ENCODE peak calls at places on chromosomes 2 and 18, in seven cellular contexts. Z is mesothelial cell of epicardium; T is omental fat pad; M is CD8-positive, alpha-beta T cell; O is GM23338; A is astrocyte of the spinal cord; B is adrenal gland. F is an unnamed sample.

GRCh38 chr2:70944291-70944690 is 8.6 kb downstream of the ATP6V1B1 start:
- DNase-seq in B (no peak), Z (no peak), O (no peak), M (no peak), T (no peak), A (no peak), F (no peak)

GRCh38 chr18:39389800-39390379 is 1824.3 kb upstream of the CELF4 start:
- DNase-seq in T (no peak), Z (no peak), A (no peak), M (no peak), B (no peak), O (peak), F (peak)

GRCh38 chr2:11767779-11768178 is 21.3 kb downstream of the LPIN1 start:
- DNase-seq in O (no peak), Z (no peak), T (no peak), A (no peak), M (no peak), B (no peak), F (no peak)

GRCh38 chr2:101440127-101440738 is 34.7 kb downstream of the RFX8 start:
- DNase-seq in B (no peak), M (no peak), A (peak), O (no peak), T (no peak), Z (no peak), F (no peak)

GRCh38 chr18:39037925-39038324 is 1472.3 kb upstream of the CELF4 start:
- DNase-seq in M (no peak), B (no peak), T (no peak), Z (no peak), O (no peak), A (no peak), F (no peak)

GRCh38 chr2:37827911-37828411 is 97.1 kb upstream of the RMDN2 start:
- DNase-seq in B (no peak), A (peak), O (no peak), T (no peak), Z (no peak), M (no peak), F (no peak)

GRCh38 chr2:241349941-241350340 is 6.1 kb upstream of the FARP2 start:
- DNase-seq in Z (no peak), B (no peak), T (no peak), M (no peak), O (no peak), A (no peak), F (no peak)

GRCh38 chr2:212537311-212538155 is 1.1 kb downstream of the ERBB4 start:
- DNase-seq in Z (no peak), A (no peak), O (peak), T (no peak), M (no peak), B (peak), F (peak)

GRCh38 chr18:76538846-76539245 is 43.8 kb upstream of the ZNF516 start:
- DNase-seq in A (no peak), O (no peak), M (no peak), Z (no peak), T (no peak), B (no peak), F (no peak)

GRCh38 chr2:48946444-48947048 is 191.0 kb upstream of the LHCGR start:
- DNase-seq in Z (no peak), O (peak), B (peak), T (no peak), M (no peak), A (peak), F (no peak)

GRCh38 chr2:205995260-205995659 is 90.7 kb downstream of the INO80D start:
- DNase-seq in T (no peak), B (no peak), O (no peak), M (no peak), Z (no peak), A (no peak), F (no peak)

GRCh38 chr18:30679285-30679930 is 363.1 kb downstream of the DSC3 start:
- DNase-seq in O (no peak), M (no peak), Z (no peak), A (no peak), T (no peak), B (no peak), F (no peak)

GRCh38 chr2:199309973-199310372 is 147.8 kb downstream of the SATB2 start:
- DNase-seq in Z (no peak), T (no peak), A (no peak), O (no peak), B (no peak), M (no peak), F (peak)

GRCh38 chr18:80241919-80242777 is 5.2 kb downstream of the PARD6G start:
- DNase-seq in T (no peak), O (no peak), A (no peak), Z (no peak), B (no peak), M (peak), F (no peak)

GRCh38 chr18:77876319-77876865 is 626.7 kb downstream of the GALR1 start:
- DNase-seq in A (no peak), Z (no peak), B (no peak), M (no peak), T (no peak), O (no peak), F (no peak)

GRCh38 chr18:55489034-55489741 is 98.8 kb downstream of the TCF4 start:
- DNase-seq in T (no peak), Z (no peak), M (no peak), A (no peak), B (no peak), O (no peak), F (no peak)

GRCh38 chr2:46801731-46802664 is 113.6 kb downstream of the MCFD2 start:
- DNase-seq in T (no peak), Z (no peak), M (no peak), B (peak), O (no peak), A (no peak), F (no peak)

GRCh38 chr2:70921031-70921430 is 14.7 kb upstream of the ATP6V1B1 start:
- DNase-seq in M (no peak), A (no peak), Z (no peak), B (no peak), T (no peak), O (no peak), F (no peak)

GRCh38 chr18:55401638-55402191 is 186.3 kb downstream of the TCF4 start:
- DNase-seq in T (no peak), M (no peak), Z (peak), O (peak), B (peak), A (peak), F (no peak)

GRCh38 chr2:179265082-179265575 is 497 bp upstream of the SESTD1 start:
- DNase-seq in Z (no peak), O (no peak), T (no peak), B (no peak), M (no peak), A (no peak), F (no peak)

GRCh38 chr2:26477126-26477910 is 606 bp downstream of the OTOF start:
- DNase-seq in O (peak), M (no peak), B (no peak), T (no peak), A (no peak), Z (peak), F (no peak)

GRCh38 chr2:88843651-88844050 is 152.2 kb downstream of the RPIA start:
- DNase-seq in M (no peak), T (no peak), A (no peak), Z (no peak), B (no peak), O (no peak), F (no peak)

GRCh38 chr18:6645246-6645645 is 84.3 kb upstream of the ARHGAP28 start:
- DNase-seq in Z (no peak), M (no peak), B (no peak), O (no peak), A (no peak), T (no peak), F (no peak)

GRCh38 chr2:148989882-148990493 is 48.5 kb upstream of the LYPD6B start:
- DNase-seq in O (peak), T (no peak), Z (no peak), A (peak), M (no peak), B (peak), F (no peak)

GRCh38 chr2:165901996-165902395 is 51.6 kb downstream of the TTC21B start:
- DNase-seq in Z (no peak), A (no peak), T (no peak), B (no peak), M (no peak), O (no peak), F (no peak)

GRCh38 chr2:63983986-63984605 is 35.1 kb downstream of the VPS54 start:
- DNase-seq in Z (no peak), M (no peak), A (no peak), O (no peak), B (no peak), T (no peak), F (no peak)

DNA sequence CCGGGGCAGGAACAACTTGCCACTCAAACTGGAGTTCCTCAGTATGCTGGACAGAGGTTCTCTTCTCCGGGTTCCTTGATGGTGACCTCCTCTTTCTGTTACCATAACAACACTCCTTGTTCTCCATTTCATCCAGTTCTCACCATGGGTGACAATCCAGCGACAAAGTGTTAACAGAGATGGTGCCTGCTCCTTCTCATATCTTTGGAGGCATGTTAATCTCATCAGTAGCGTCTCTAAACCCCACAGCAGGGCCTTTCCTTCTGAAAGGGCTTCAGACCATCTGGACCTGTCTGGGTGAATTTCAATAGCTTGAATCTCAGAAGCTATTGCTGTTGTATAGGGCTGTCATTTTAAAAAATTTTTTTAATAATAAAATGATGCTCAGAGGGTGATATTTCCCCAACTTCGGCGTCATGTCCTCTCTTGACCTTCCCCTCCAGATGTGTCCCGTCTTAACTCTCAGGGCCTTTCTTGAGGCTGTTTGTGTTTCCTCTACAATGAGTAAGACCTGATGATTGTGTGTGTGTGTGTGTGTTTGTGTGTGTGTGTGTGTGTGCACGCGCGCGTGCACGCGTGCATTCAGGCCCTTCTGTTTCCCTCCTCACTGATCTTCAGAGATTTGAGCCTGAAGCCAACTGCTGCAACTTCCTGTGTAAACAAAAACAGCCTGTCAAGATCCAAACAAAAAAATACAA is 24.3 kb upstream of the CETN1 start:
- DNase-seq in Z (no peak), O (no peak), A (no peak), T (no peak), M (no peak), B (no peak), F (no peak)
- TF ChIP-seq CTCF in Z (no peak), O (no peak), A (no peak), T (no peak), M (no peak), B (no peak), F (no peak)

GRCh38 chr2:239379641-239380170 is 21.1 kb downstream of the HDAC4 start:
- DNase-seq in T (no peak), B (no peak), A (no peak), O (peak), Z (no peak), M (no peak), F (peak)
- TF ChIP-seq CTCF in T (no peak), B (no peak), A (peak), O (peak), Z (no peak), M (no peak), F (no peak)

GRCh38 chr2:160087854-160088745 is 25.7 kb upstream of the PLA2R1 start:
- DNase-seq in Z (no peak), B (no peak), A (no peak), M (no peak), O (peak), T (no peak), F (no peak)
- TF ChIP-seq CTCF in Z (no peak), B (no peak), A (peak), M (no peak), O (peak), T (no peak), F (peak)

GRCh38 chr2:73993376-73993775 is 8.7 kb downstream of the TET3 start:
- DNase-seq in Z (no peak), A (no peak), B (no peak), T (no peak), M (no peak), O (no peak), F (no peak)

GRCh38 chr2:73994544-73994831 is 9.8 kb downstream of the TET3 start:
- DNase-seq in T (no peak), O (no peak), M (no peak), A (no peak), Z (no peak), B (no peak), F (no peak)

GRCh38 chr2:73997813-73998212 is 13.1 kb downstream of the TET3 start:
- DNase-seq in Z (no peak), A (no peak), T (no peak), M (no peak), O (peak), B (no peak), F (no peak)

GRCh38 chr2:73993799-73994543 is 9.3 kb downstream of the TET3 start:
- DNase-seq in B (no peak), M (no peak), O (no peak), A (no peak), Z (no peak), T (no peak), F (no peak)

GRCh38 chr2:73995810-73996209 is 11.1 kb downstream of the TET3 start:
- DNase-seq in M (no peak), B (no peak), Z (no peak), O (no peak), A (no peak), T (no peak), F (no peak)
- TF ChIP-seq CTCF in M (no peak), B (no peak), Z (no peak), O (peak), A (no peak), T (no peak), F (no peak)

GRCh38 chr2:83742117-83742782 is 716.8 kb downstream of the SUCLG1 start:
- DNase-seq in Z (no peak), B (peak), O (no peak), A (no peak), T (no peak), M (no peak), F (no peak)
- TF ChIP-seq CTCF in Z (no peak), B (no peak), O (no peak), A (no peak), T (no peak), M (no peak), F (no peak)

DNA sequence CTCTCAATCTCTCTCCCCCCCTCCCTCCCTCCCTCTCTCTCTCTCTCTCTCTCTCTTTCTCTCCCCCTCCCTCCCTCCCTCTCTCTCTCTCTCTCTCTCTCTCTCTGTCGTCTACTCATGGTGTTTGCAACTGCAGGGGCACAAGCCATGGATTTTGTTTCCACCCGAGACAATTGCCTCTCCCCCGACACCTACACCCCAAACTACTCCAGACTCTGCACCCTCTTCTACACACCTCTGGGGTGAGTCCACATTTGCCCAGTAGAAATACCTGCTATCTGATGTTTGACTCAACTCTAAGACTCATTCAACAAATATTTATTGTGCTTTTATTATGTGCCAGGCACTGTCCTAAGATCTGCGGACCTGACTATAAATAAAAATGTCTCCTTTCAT is 93.7 kb downstream of the TMEM17 start:
- DNase-seq in Z (no peak), B (no peak), T (no peak), M (no peak), A (peak), O (no peak), F (no peak)
- TF ChIP-seq CTCF in Z (no peak), B (no peak), T (no peak), M (no peak), A (no peak), O (no peak), F (peak)

DNA sequence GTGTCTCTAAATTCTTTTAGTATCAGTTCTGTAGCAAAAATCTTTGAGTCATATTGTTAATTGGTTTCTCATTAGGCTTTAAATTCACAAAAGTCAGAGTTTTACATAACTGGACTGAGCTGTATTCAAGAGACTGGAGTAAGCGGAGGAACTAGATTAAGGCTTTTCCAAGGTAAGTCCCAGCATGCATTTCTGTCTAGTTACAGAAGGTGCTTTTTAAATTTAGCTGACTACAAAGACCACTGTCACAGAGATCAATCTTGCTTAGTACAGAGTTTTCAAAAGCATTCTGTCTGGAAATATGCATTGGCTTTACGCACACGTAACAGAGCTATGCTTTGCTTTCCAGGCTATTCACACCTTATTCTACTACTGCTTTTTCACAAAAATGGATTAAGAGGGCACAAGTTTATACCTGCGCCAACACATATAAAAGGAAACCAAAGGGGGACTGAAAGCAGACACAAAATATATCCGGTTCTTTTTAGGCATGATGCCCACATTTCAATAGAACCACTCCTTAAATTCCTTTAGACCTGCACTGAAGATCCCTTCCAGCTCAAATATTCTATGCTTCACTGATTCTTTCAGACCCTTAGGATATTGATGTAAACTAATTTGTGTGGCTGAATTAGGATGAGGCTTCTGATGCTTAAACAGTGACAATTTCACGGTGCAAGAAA is 560.7 kb upstream of the CRIM1 start:
- DNase-seq in A (no peak), T (no peak), O (no peak), M (no peak), B (no peak), Z (no peak), F (no peak)
- TF ChIP-seq CTCF in A (no peak), T (no peak), O (no peak), M (no peak), B (no peak), Z (no peak), F (no peak)